ENCODE peak calls at places on chromosomes 4 and X, in nine cellular contexts. P is Calu3; L is activated B cell treated with CpG ODN at 0.5 μM for 24 hours; K is cardiac muscle cell; R is sigmoid colon; A is activated CD8-positive, alpha-beta T cell treated with anti-CD3 and anti-CD28 coated beads for 36 hours; S is CD4-positive, alpha-beta T cell; C is A549; W is lower leg skin. D is an unnamed sample.

GRCh38 chr4:89800527-89801103 is 36.3 kb downstream of the SNCA start:
- DNase-seq in R (no peak), S (no peak), A (no peak), L (no peak), K (no peak), P (peak; percentile 14), C (no peak), W (no peak), D (no peak)

GRCh38 chr4:185915271-185915670 is 103.3 kb upstream of the SORBS2 start:
- DNase-seq in A (no peak), P (no peak), W (no peak), R (no peak), S (no peak), K (no peak), L (no peak), C (no peak), D (no peak)

GRCh38 chr4:48944252-48944651 is 37.7 kb upstream of the OCIAD2 start:
- DNase-seq in K (no peak), S (no peak), C (peak; percentile 41), W (no peak), P (peak; percentile 66), R (no peak), A (no peak), L (no peak), D (no peak)

GRCh38 chr4:94603170-94603747 is 151.5 kb downstream of the PDLIM5 start:
- DNase-seq in R (no peak), P (no peak), S (no peak), W (no peak), C (peak; percentile 57), A (no peak), K (no peak), L (no peak), D (no peak)

GRCh38 chrX:64662876-64663275 is 267.6 kb upstream of the MTMR8 start:
- DNase-seq in P (no peak), S (no peak), A (no peak), C (no peak), K (no peak), W (no peak), L (no peak), R (no peak), D (no peak)

GRCh38 chr4:151029537-151029936 is 14.5 kb upstream of the LRBA start:
- DNase-seq in S (no peak), W (no peak), K (no peak), L (no peak), C (no peak), A (peak; percentile 57), P (no peak), R (no peak), D (no peak)

GRCh38 chr4:188408244-188409067 is 269.2 kb downstream of the TRIML1 start:
- DNase-seq in P (no peak), A (no peak), S (no peak), L (no peak), C (no peak), W (no peak), K (no peak), R (no peak), D (no peak)

GRCh38 chrX:24498975-24499374 is 33.9 kb downstream of the PDK3 start:
- DNase-seq in P (no peak), W (no peak), A (no peak), K (peak; percentile 6), S (no peak), R (no peak), L (no peak), C (peak; percentile 24), D (peak; percentile 28)

GRCh38 chrX:77510007-77510406 is 62.8 kb downstream of the FGF16 start:
- DNase-seq in W (no peak), L (no peak), S (no peak), K (no peak), P (no peak), A (no peak), C (no peak), R (no peak), D (no peak)

GRCh38 chr4:143294310-143294709 is 42.4 kb upstream of the GAB1 start:
- DNase-seq in A (no peak), C (no peak), S (no peak), K (no peak), P (no peak), L (no peak), R (peak; percentile 97), W (peak; percentile 54), D (no peak)

GRCh38 chr4:87150498-87151261 is 69.7 kb downstream of the KLHL8 start:
- DNase-seq in R (no peak), W (peak; percentile 71), S (no peak), A (peak; percentile 59), L (no peak), P (peak; percentile 48), K (peak; percentile 79), C (peak; percentile 63), D (peak; percentile 46)

GRCh38 chrX:5681159-5681558 is 547.5 kb downstream of the NLGN4X start:
- DNase-seq in L (no peak), K (no peak), A (no peak), S (no peak), R (no peak), P (no peak), W (no peak), C (no peak), D (no peak)

GRCh38 chr4:176413171-176413570 is 93.4 kb downstream of the SPCS3 start:
- DNase-seq in K (no peak), A (no peak), L (no peak), R (no peak), C (no peak), W (no peak), P (no peak), S (no peak), D (peak; percentile 33)

GRCh38 chrX:49695276-49696180 is at the start of gene PAGE1:
- DNase-seq in L (no peak), W (no peak), A (no peak), C (no peak), R (no peak), S (no peak), P (no peak), K (no peak), D (no peak)

GRCh38 chrX:38462257-38462656 is 99.1 kb upstream of the TSPAN7 start:
- DNase-seq in R (no peak), W (no peak), K (no peak), C (no peak), A (no peak), P (no peak), S (no peak), L (no peak), D (no peak)

GRCh38 chrX:38452603-38453002 is 100.2 kb downstream of the OTC start:
- DNase-seq in P (no peak), S (no peak), W (no peak), A (no peak), R (no peak), L (no peak), K (no peak), C (no peak), D (no peak)

DNA sequence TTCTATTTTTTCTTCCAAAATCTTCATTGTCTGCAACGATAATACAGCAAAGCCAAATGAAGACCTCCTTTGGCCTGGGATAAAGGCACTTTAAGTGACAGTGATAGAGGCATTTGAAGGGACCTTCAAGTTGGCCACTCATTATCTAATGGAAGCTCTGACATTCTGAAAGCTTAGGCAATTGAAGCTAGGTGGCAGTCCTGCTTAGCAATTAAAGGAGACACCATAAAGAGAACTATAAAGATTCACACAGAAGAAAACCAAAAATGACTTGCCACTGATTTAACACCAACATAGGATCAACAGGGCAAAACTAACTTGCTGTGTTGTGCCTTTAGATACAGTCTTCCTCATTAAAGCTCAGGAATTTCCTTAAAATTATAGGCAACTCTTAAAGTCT is 103.3 kb upstream of the TSPAN7 start:
- DNase-seq in L (no peak), S (no peak), A (no peak), P (no peak), W (no peak), R (no peak), K (peak; percentile 8), C (peak; percentile 2), D (no peak)
- TF ChIP-seq CTCF in L (no peak), S (no peak), A (no peak), P (no peak), W (no peak), R (no peak), K (no peak), C (no peak), D (no peak)

GRCh38 chr4:173520921-173521473 is 9.0 kb downstream of the HAND2 start:
- DNase-seq in W (no peak), C (no peak), P (no peak), R (peak; percentile 79), K (peak; percentile 29), A (no peak), L (no peak), S (no peak), D (no peak)
- TF ChIP-seq CTCF in W (no peak), C (no peak), P (no peak), R (no peak), K (no peak), A (no peak), L (no peak), S (no peak), D (no peak)

GRCh38 chr4:169438057-169438480 is 167.3 kb upstream of the SH3RF1 start:
- DNase-seq in S (no peak), W (no peak), P (no peak), L (no peak), A (no peak), K (no peak), C (no peak), R (no peak), D (peak; percentile 45)

GRCh38 chr4:169437299-169438047 is 166.7 kb upstream of the SH3RF1 start:
- DNase-seq in A (no peak), R (no peak), W (no peak), L (no peak), P (no peak), C (no peak), K (no peak), S (no peak), D (peak; percentile 56)

GRCh38 chr4:169436734-169437133 is 166.0 kb upstream of the SH3RF1 start:
- DNase-seq in R (no peak), W (no peak), A (no peak), P (no peak), L (no peak), K (no peak), C (no peak), S (no peak), D (no peak)

GRCh38 chr4:169440446-169440845 is 169.7 kb upstream of the SH3RF1 start:
- DNase-seq in S (no peak), A (no peak), L (no peak), R (no peak), C (no peak), W (no peak), K (no peak), P (no peak), D (no peak)

DNA sequence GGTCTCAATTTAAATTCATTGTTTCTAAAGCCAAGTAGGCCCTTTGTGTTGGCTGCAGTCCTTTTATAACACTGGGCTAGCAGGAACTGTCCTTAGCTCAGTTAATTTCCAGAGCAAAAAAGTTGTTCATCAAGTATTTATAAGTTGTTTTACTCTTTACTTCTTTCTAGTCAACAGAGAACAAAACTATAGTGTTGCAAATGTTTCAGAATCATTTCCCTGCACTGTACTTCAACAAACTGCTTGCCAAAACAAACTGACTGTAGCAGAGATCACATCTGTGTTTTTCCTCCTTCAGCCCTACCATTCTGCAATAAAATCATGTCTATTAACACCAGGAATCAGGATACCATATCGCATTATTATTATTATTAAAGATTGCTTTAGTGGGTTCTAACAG is 168.5 kb upstream of the SH3RF1 start:
- DNase-seq in W (no peak), S (no peak), R (no peak), C (no peak), P (no peak), K (no peak), L (no peak), A (no peak), D (no peak)
- TF ChIP-seq CTCF in W (no peak), S (no peak), R (no peak), C (no peak), P (no peak), K (no peak), L (no peak), A (no peak), D (no peak)

GRCh38 chrX:10254746-10255145 is 98.0 kb downstream of the CLCN4 start:
- DNase-seq in S (no peak), K (no peak), R (no peak), A (no peak), C (peak; percentile 52), W (no peak), L (no peak), P (peak; percentile 43), D (no peak)
- TF ChIP-seq CTCF in S (no peak), K (no peak), R (no peak), A (no peak), C (peak; percentile 54), W (no peak), L (no peak), P (peak; percentile 45), D (no peak)

D was measured in GM13977.